ENCODE peak calls at places on chromosomes 1 and 21, in four cellular contexts. One of them, this sample, is unnamed.
A peak's percentile ranks its signal among the peaks of the same experiment; 100 is the strongest.

GRCh38 chr1:41418868-41419583 is 57.8 kb downstream of the FOXO6 start:
- DNase-seq in GM12878: no peak
- DNase-seq in K562: no peak
- DNase-seq in HepG2: peak; percentile 34
- DNase-seq in this sample: peak; percentile 73

GRCh38 chr1:244207935-244208244 is 156.8 kb downstream of the ZBTB18 start:
- DNase-seq in K562: no peak
- DNase-seq in GM12878: no peak
- DNase-seq in HepG2: peak; percentile 75
- DNase-seq in this sample: no peak

GRCh38 chr1:147115496-147115895 is 56.8 kb downstream of the PRKAB2 start:
- DNase-seq in GM12878: no peak
- DNase-seq in HepG2: no peak
- DNase-seq in K562: no peak
- DNase-seq in this sample: no peak

GRCh38 chr1:61182049-61182448 is 99.7 kb downstream of the NFIA start:
- DNase-seq in GM12878: no peak
- DNase-seq in HepG2: no peak
- DNase-seq in K562: no peak
- DNase-seq in this sample: peak; percentile 5

GRCh38 chr1:86515597-86515996 is 31.3 kb upstream of the CLCA4 start:
- DNase-seq in GM12878: no peak
- DNase-seq in HepG2: peak; percentile 50
- DNase-seq in K562: peak; percentile 17
- DNase-seq in this sample: peak; percentile 47

GRCh38 chr1:109632671-109633346 is 13.2 kb downstream of the AMPD2 start:
- DNase-seq in GM12878: no peak
- DNase-seq in K562: no peak
- DNase-seq in HepG2: no peak
- DNase-seq in this sample: no peak

GRCh38 chr1:92792340-92792782 is 7.5 kb upstream of the EVI5 start:
- DNase-seq in HepG2: no peak
- DNase-seq in K562: peak; percentile 24
- DNase-seq in GM12878: no peak
- DNase-seq in this sample: peak; percentile 22

GRCh38 chr1:43008106-43008424 is 49.4 kb upstream of the SLC2A1 start:
- DNase-seq in GM12878: no peak
- DNase-seq in K562: no peak
- DNase-seq in HepG2: no peak
- DNase-seq in this sample: no peak

GRCh38 chr1:176696109-176696508 is 233.1 kb downstream of the PAPPA2 start:
- DNase-seq in K562: no peak
- DNase-seq in GM12878: no peak
- DNase-seq in HepG2: no peak
- DNase-seq in this sample: no peak

GRCh38 chr1:5948681-5949005 is 43.6 kb downstream of the NPHP4 start:
- DNase-seq in HepG2: no peak
- DNase-seq in K562: no peak
- DNase-seq in GM12878: no peak
- DNase-seq in this sample: no peak

GRCh38 chr1:9146156-9146555 is 17.3 kb upstream of the GPR157 start:
- DNase-seq in GM12878: no peak
- DNase-seq in K562: no peak
- DNase-seq in HepG2: no peak
- DNase-seq in this sample: no peak

GRCh38 chr1:186974774-186975181 is 146.0 kb downstream of the PLA2G4A start:
- DNase-seq in K562: no peak
- DNase-seq in HepG2: no peak
- DNase-seq in GM12878: no peak
- DNase-seq in this sample: peak; percentile 42

GRCh38 chr1:15617874-15618684 is 821 bp downstream of the DDI2 start:
- DNase-seq in HepG2: peak; percentile 74
- DNase-seq in K562: peak; percentile 72
- DNase-seq in GM12878: peak; percentile 49
- DNase-seq in this sample: no peak

GRCh38 chr1:22057861-22058260 is 5.4 kb downstream of the CDC42 start:
- DNase-seq in GM12878: no peak
- DNase-seq in HepG2: no peak
- DNase-seq in K562: no peak
- DNase-seq in this sample: no peak

GRCh38 chr1:68751723-68752122 is 254.8 kb upstream of the DEPDC1 start:
- DNase-seq in HepG2: no peak
- DNase-seq in GM12878: no peak
- DNase-seq in K562: no peak
- DNase-seq in this sample: no peak

GRCh38 chr1:48033495-48034050 is 36.4 kb upstream of the TRABD2B start:
- DNase-seq in GM12878: no peak
- DNase-seq in K562: no peak
- DNase-seq in HepG2: no peak
- DNase-seq in this sample: no peak

GRCh38 chr1:226051356-226051755 is 11.2 kb upstream of the H3-3A start:
- DNase-seq in K562: no peak
- DNase-seq in HepG2: no peak
- DNase-seq in GM12878: no peak
- DNase-seq in this sample: no peak

GRCh38 chr1:66982561-66983285 is 57.9 kb downstream of the MIER1 start:
- DNase-seq in HepG2: peak; percentile 12
- DNase-seq in GM12878: no peak
- DNase-seq in K562: no peak
- DNase-seq in this sample: no peak

GRCh38 chr1:38217316-38217715 is 170.7 kb upstream of the POU3F1 start:
- DNase-seq in HepG2: no peak
- DNase-seq in K562: no peak
- DNase-seq in GM12878: no peak
- DNase-seq in this sample: no peak

GRCh38 chr1:7827134-7827955 is 25.5 kb downstream of the UTS2 start:
- DNase-seq in K562: peak; percentile 72
- DNase-seq in GM12878: no peak
- DNase-seq in HepG2: no peak
- DNase-seq in this sample: no peak

GRCh38 chr1:17306407-17306806 is 1.6 kb upstream of the PADI4 start:
- DNase-seq in HepG2: no peak
- DNase-seq in GM12878: no peak
- DNase-seq in K562: no peak
- DNase-seq in this sample: no peak

GRCh38 chr1:111571987-111572386 is 47.6 kb upstream of the RAP1A start:
- DNase-seq in HepG2: no peak
- DNase-seq in GM12878: no peak
- DNase-seq in K562: no peak
- DNase-seq in this sample: no peak
- TF ChIP-seq MAX in HepG2: no peak
- TF ChIP-seq MAX in GM12878: no peak
- TF ChIP-seq MAX in K562: no peak
- TF ChIP-seq MAX in this sample: no peak

GRCh38 chr1:12464028-12464427 is 154.0 kb downstream of the DHRS3 start:
- DNase-seq in K562: no peak
- DNase-seq in GM12878: no peak
- DNase-seq in HepG2: no peak
- DNase-seq in this sample: no peak
- TF ChIP-seq EP300 in K562: peak; percentile 36
- TF ChIP-seq EP300 in GM12878: no peak
- TF ChIP-seq EP300 in HepG2: no peak
- TF ChIP-seq EP300 in this sample: no peak

GRCh38 chr1:235011064-235011598 is 117.5 kb downstream of the TOMM20 start:
- DNase-seq in HepG2: no peak
- DNase-seq in GM12878: peak; percentile 84
- DNase-seq in K562: no peak
- DNase-seq in this sample: no peak
- TF ChIP-seq BHLHE40 in HepG2: no peak
- TF ChIP-seq BHLHE40 in GM12878: no peak
- TF ChIP-seq BHLHE40 in K562: no peak
- TF ChIP-seq BHLHE40 in this sample: no peak

GRCh38 chr1:155392898-155393411 is 72.3 kb downstream of the RUSC1 start:
- DNase-seq in GM12878: no peak
- DNase-seq in K562: no peak
- DNase-seq in HepG2: no peak
- DNase-seq in this sample: no peak
- TF ChIP-seq MAX in GM12878: no peak
- TF ChIP-seq MAX in K562: no peak
- TF ChIP-seq MAX in HepG2: no peak
- TF ChIP-seq MAX in this sample: no peak

DNA sequence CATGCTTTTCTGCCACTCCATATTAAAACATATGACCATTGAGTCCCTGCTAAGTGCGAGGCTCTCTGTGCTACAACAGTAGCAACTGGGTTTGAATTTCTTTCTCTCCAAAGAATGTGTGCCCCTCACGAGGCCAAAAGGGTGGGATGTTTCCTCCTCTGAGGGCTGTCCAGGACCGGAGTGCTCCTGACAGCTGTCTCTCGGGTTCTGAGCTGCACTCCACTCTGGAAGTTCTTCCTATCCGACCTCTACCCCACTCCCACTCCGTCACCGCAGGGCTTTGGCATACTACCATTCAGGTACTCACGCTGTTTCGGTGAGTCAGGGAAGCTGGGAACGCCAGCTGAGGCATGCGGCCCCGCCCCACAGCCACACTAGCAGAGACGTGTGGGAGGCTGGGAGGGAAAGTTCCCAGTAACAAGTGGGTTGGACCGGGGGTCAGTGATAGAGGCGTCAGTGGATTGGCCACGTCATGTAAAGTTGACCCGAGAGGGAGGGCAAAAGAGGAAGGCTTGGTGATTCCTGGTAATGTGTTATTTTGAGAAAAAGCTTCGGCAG is 715 bp upstream of the SLC50A1 start:
- DNase-seq in HepG2: peak; percentile 90
- DNase-seq in K562: peak; percentile 83
- DNase-seq in GM12878: no peak
- DNase-seq in this sample: peak; percentile 93
- TF ChIP-seq EP300 in HepG2: no peak
- TF ChIP-seq EP300 in K562: peak; percentile 48
- TF ChIP-seq EP300 in GM12878: no peak
- TF ChIP-seq EP300 in this sample: no peak

GRCh38 chr1:154151311-154151710 is 3.6 kb downstream of the NUP210L start:
- DNase-seq in GM12878: no peak
- DNase-seq in HepG2: no peak
- DNase-seq in K562: no peak
- DNase-seq in this sample: no peak

GRCh38 chr1:154155282-154155681 is 409 bp upstream of the NUP210L start:
- DNase-seq in K562: no peak
- DNase-seq in GM12878: no peak
- DNase-seq in HepG2: no peak
- DNase-seq in this sample: no peak

GRCh38 chr1:154154053-154154452 is 820 bp downstream of the NUP210L start:
- DNase-seq in K562: no peak
- DNase-seq in GM12878: no peak
- DNase-seq in HepG2: no peak
- DNase-seq in this sample: no peak

GRCh38 chr1:154157520-154158306 is 2.8 kb upstream of the NUP210L start:
- DNase-seq in K562: peak; percentile 63
- DNase-seq in GM12878: peak; percentile 64
- DNase-seq in HepG2: no peak
- DNase-seq in this sample: no peak

GRCh38 chr1:154154534-154155181 is at the start of gene NUP210L:
- DNase-seq in K562: no peak
- DNase-seq in HepG2: no peak
- DNase-seq in GM12878: no peak
- DNase-seq in this sample: no peak
- TF ChIP-seq BHLHE40 in K562: no peak
- TF ChIP-seq BHLHE40 in HepG2: no peak
- TF ChIP-seq BHLHE40 in GM12878: no peak
- TF ChIP-seq BHLHE40 in this sample: no peak

GRCh38 chr1:33296082-33296458 is 24.8 kb downstream of the A3GALT2 start:
- DNase-seq in HepG2: no peak
- DNase-seq in K562: no peak
- DNase-seq in GM12878: no peak
- DNase-seq in this sample: no peak
- TF ChIP-seq MAX in HepG2: no peak
- TF ChIP-seq MAX in K562: no peak
- TF ChIP-seq MAX in GM12878: no peak
- TF ChIP-seq MAX in this sample: no peak

GRCh38 chr1:197985340-197985739 is 68.2 kb downstream of the LHX9 start:
- DNase-seq in K562: no peak
- DNase-seq in HepG2: no peak
- DNase-seq in GM12878: no peak
- DNase-seq in this sample: no peak

GRCh38 chr1:197980457-197980856 is 63.3 kb downstream of the LHX9 start:
- DNase-seq in K562: no peak
- DNase-seq in GM12878: no peak
- DNase-seq in HepG2: no peak
- DNase-seq in this sample: no peak

GRCh38 chr1:197981546-197981945 is 64.4 kb downstream of the LHX9 start:
- DNase-seq in HepG2: no peak
- DNase-seq in K562: no peak
- DNase-seq in GM12878: no peak
- DNase-seq in this sample: no peak

GRCh38 chr1:197984273-197984672 is 67.1 kb downstream of the LHX9 start:
- DNase-seq in K562: no peak
- DNase-seq in GM12878: no peak
- DNase-seq in HepG2: no peak
- DNase-seq in this sample: no peak

GRCh38 chr1:197982266-197982665 is 65.1 kb downstream of the LHX9 start:
- DNase-seq in HepG2: no peak
- DNase-seq in K562: no peak
- DNase-seq in GM12878: no peak
- DNase-seq in this sample: no peak
- TF ChIP-seq EP300 in HepG2: no peak
- TF ChIP-seq EP300 in K562: no peak
- TF ChIP-seq EP300 in GM12878: no peak
- TF ChIP-seq EP300 in this sample: no peak

DNA sequence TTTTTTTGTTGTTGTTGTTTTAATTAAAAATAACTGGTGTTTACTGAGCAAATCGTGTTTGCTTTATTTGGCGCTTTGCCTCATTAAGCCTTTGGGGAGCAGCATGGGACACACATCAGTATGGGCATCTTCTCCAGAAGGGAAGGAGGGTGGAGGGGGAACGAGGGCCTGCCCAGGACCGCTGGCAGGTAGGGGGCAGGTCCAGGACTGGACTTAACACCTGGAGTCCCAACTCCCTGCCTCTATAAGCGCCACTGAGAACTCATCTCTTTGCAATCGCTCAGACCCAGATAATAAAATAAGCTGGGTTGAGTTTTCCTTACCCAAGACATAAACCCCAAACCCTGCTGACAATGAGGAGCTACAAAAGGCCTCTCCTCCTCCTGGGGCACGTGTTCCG is 15.1 kb downstream of the ABCG1 start:
- DNase-seq in GM12878: no peak
- DNase-seq in HepG2: no peak
- DNase-seq in K562: no peak
- DNase-seq in this sample: no peak
- TF ChIP-seq BHLHE40 in GM12878: no peak
- TF ChIP-seq BHLHE40 in HepG2: no peak
- TF ChIP-seq BHLHE40 in K562: no peak
- TF ChIP-seq BHLHE40 in this sample: no peak

This sample was measured in A549.